ENCODE peak calls at places on chromosomes 4 and X, in ten cellular contexts. One of them, this sample, is unnamed.

GRCh38 chrX:51867626-51868025 is 25.8 kb upstream of the MAGED1 start:
- DNase-seq in ovary: no peak
- DNase-seq in OCI-LY7: no peak
- DNase-seq in dorsolateral prefrontal cortex: no peak
- DNase-seq in HCT116: no peak
- DNase-seq in psoas muscle: no peak
- DNase-seq in WERI-Rb-1: no peak
- DNase-seq in heart left ventricle: no peak
- DNase-seq in IMR-90: no peak
- DNase-seq in colonic mucosa: no peak
- DNase-seq in this sample: no peak

GRCh38 chr4:80266267-80266901 is at the start of gene FGF5:
- DNase-seq in ovary: no peak
- DNase-seq in OCI-LY7: no peak
- DNase-seq in dorsolateral prefrontal cortex: peak
- DNase-seq in HCT116: no peak
- DNase-seq in psoas muscle: peak
- DNase-seq in WERI-Rb-1: peak
- DNase-seq in heart left ventricle: peak
- DNase-seq in IMR-90: peak
- DNase-seq in colonic mucosa: no peak
- DNase-seq in this sample: no peak

GRCh38 chr4:120915311-120915710 is 7.2 kb downstream of the PRDM5 start:
- DNase-seq in ovary: no peak
- DNase-seq in OCI-LY7: no peak
- DNase-seq in dorsolateral prefrontal cortex: no peak
- DNase-seq in HCT116: no peak
- DNase-seq in psoas muscle: no peak
- DNase-seq in WERI-Rb-1: no peak
- DNase-seq in heart left ventricle: no peak
- DNase-seq in IMR-90: no peak
- DNase-seq in colonic mucosa: no peak
- DNase-seq in this sample: no peak

GRCh38 chrX:119729408-119730201 is 28.8 kb upstream of the SOWAHD start:
- DNase-seq in ovary: peak
- DNase-seq in OCI-LY7: peak
- DNase-seq in dorsolateral prefrontal cortex: no peak
- DNase-seq in HCT116: peak
- DNase-seq in psoas muscle: peak
- DNase-seq in WERI-Rb-1: peak
- DNase-seq in heart left ventricle: peak
- DNase-seq in IMR-90: peak
- DNase-seq in colonic mucosa: peak
- DNase-seq in this sample: peak

GRCh38 chr4:163263601-163264000 is 68.8 kb downstream of the NPY1R start:
- DNase-seq in ovary: no peak
- DNase-seq in OCI-LY7: no peak
- DNase-seq in dorsolateral prefrontal cortex: no peak
- DNase-seq in HCT116: no peak
- DNase-seq in psoas muscle: no peak
- DNase-seq in WERI-Rb-1: no peak
- DNase-seq in heart left ventricle: no peak
- DNase-seq in IMR-90: no peak
- DNase-seq in colonic mucosa: no peak
- DNase-seq in this sample: no peak

GRCh38 chr4:115201042-115201330 is 87.6 kb upstream of the NDST4 start:
- DNase-seq in ovary: no peak
- DNase-seq in OCI-LY7: no peak
- DNase-seq in dorsolateral prefrontal cortex: no peak
- DNase-seq in HCT116: no peak
- DNase-seq in psoas muscle: no peak
- DNase-seq in WERI-Rb-1: no peak
- DNase-seq in heart left ventricle: no peak
- DNase-seq in IMR-90: no peak
- DNase-seq in colonic mucosa: no peak
- DNase-seq in this sample: no peak

GRCh38 chrX:96440941-96441340 is 243.7 kb upstream of the DIAPH2 start:
- DNase-seq in ovary: peak
- DNase-seq in OCI-LY7: no peak
- DNase-seq in dorsolateral prefrontal cortex: no peak
- DNase-seq in HCT116: no peak
- DNase-seq in psoas muscle: no peak
- DNase-seq in WERI-Rb-1: no peak
- DNase-seq in heart left ventricle: no peak
- DNase-seq in IMR-90: no peak
- DNase-seq in colonic mucosa: no peak
- DNase-seq in this sample: no peak

GRCh38 chrX:85592980-85593379 is 213.5 kb upstream of the POF1B start:
- DNase-seq in ovary: no peak
- DNase-seq in OCI-LY7: no peak
- DNase-seq in dorsolateral prefrontal cortex: no peak
- DNase-seq in HCT116: no peak
- DNase-seq in psoas muscle: no peak
- DNase-seq in WERI-Rb-1: no peak
- DNase-seq in heart left ventricle: no peak
- DNase-seq in IMR-90: no peak
- DNase-seq in colonic mucosa: no peak
- DNase-seq in this sample: no peak

GRCh38 chr4:119313237-119313636 is 8.7 kb downstream of the FABP2 start:
- DNase-seq in ovary: no peak
- DNase-seq in OCI-LY7: no peak
- DNase-seq in dorsolateral prefrontal cortex: no peak
- DNase-seq in HCT116: no peak
- DNase-seq in psoas muscle: no peak
- DNase-seq in WERI-Rb-1: no peak
- DNase-seq in heart left ventricle: no peak
- DNase-seq in IMR-90: no peak
- DNase-seq in colonic mucosa: no peak
- DNase-seq in this sample: no peak

GRCh38 chr4:37936889-37937498 is 23.2 kb upstream of the PTTG2 start:
- DNase-seq in ovary: no peak
- DNase-seq in OCI-LY7: no peak
- DNase-seq in dorsolateral prefrontal cortex: no peak
- DNase-seq in HCT116: no peak
- DNase-seq in psoas muscle: peak
- DNase-seq in WERI-Rb-1: no peak
- DNase-seq in heart left ventricle: peak
- DNase-seq in IMR-90: no peak
- DNase-seq in colonic mucosa: no peak
- DNase-seq in this sample: no peak

GRCh38 chr4:37934609-37935008 is 25.6 kb upstream of the PTTG2 start:
- DNase-seq in ovary: no peak
- DNase-seq in OCI-LY7: no peak
- DNase-seq in dorsolateral prefrontal cortex: no peak
- DNase-seq in HCT116: no peak
- DNase-seq in psoas muscle: no peak
- DNase-seq in WERI-Rb-1: no peak
- DNase-seq in heart left ventricle: no peak
- DNase-seq in IMR-90: no peak
- DNase-seq in colonic mucosa: no peak
- DNase-seq in this sample: no peak

GRCh38 chr4:37934096-37934495 is 26.1 kb upstream of the PTTG2 start:
- DNase-seq in ovary: no peak
- DNase-seq in OCI-LY7: no peak
- DNase-seq in dorsolateral prefrontal cortex: no peak
- DNase-seq in HCT116: no peak
- DNase-seq in psoas muscle: peak
- DNase-seq in WERI-Rb-1: no peak
- DNase-seq in heart left ventricle: no peak
- DNase-seq in IMR-90: no peak
- DNase-seq in colonic mucosa: no peak
- DNase-seq in this sample: no peak

GRCh38 chr4:37938208-37938607 is 22.0 kb upstream of the PTTG2 start:
- DNase-seq in ovary: no peak
- DNase-seq in OCI-LY7: no peak
- DNase-seq in dorsolateral prefrontal cortex: no peak
- DNase-seq in HCT116: no peak
- DNase-seq in psoas muscle: no peak
- DNase-seq in WERI-Rb-1: no peak
- DNase-seq in heart left ventricle: no peak
- DNase-seq in IMR-90: no peak
- DNase-seq in colonic mucosa: no peak
- DNase-seq in this sample: no peak

GRCh38 chr4:37935026-37935425 is 25.2 kb upstream of the PTTG2 start:
- DNase-seq in ovary: no peak
- DNase-seq in OCI-LY7: no peak
- DNase-seq in dorsolateral prefrontal cortex: no peak
- DNase-seq in HCT116: no peak
- DNase-seq in psoas muscle: no peak
- DNase-seq in WERI-Rb-1: no peak
- DNase-seq in heart left ventricle: no peak
- DNase-seq in IMR-90: no peak
- DNase-seq in colonic mucosa: no peak
- DNase-seq in this sample: no peak
- H3K27ac ChIP-seq in ovary: no peak
- H3K27ac ChIP-seq in OCI-LY7: no peak
- H3K27ac ChIP-seq in dorsolateral prefrontal cortex: no peak
- H3K27ac ChIP-seq in HCT116: no peak
- H3K27ac ChIP-seq in psoas muscle: peak
- H3K27ac ChIP-seq in WERI-Rb-1: no peak
- H3K27ac ChIP-seq in heart left ventricle: no peak
- H3K27ac ChIP-seq in IMR-90: no peak
- H3K27ac ChIP-seq in colonic mucosa: no peak
- H3K27ac ChIP-seq in this sample: no peak

GRCh38 chrX:20116087-20116574 is 576 bp downstream of the MAP7D2 start:
- DNase-seq in ovary: no peak
- DNase-seq in OCI-LY7: no peak
- DNase-seq in dorsolateral prefrontal cortex: no peak
- DNase-seq in HCT116: no peak
- DNase-seq in psoas muscle: no peak
- DNase-seq in WERI-Rb-1: no peak
- DNase-seq in heart left ventricle: no peak
- DNase-seq in IMR-90: no peak
- DNase-seq in colonic mucosa: no peak
- DNase-seq in this sample: no peak
- H3K4me3 ChIP-seq in ovary: peak
- H3K4me3 ChIP-seq in OCI-LY7: no peak
- H3K4me3 ChIP-seq in dorsolateral prefrontal cortex: peak
- H3K4me3 ChIP-seq in HCT116: no peak
- H3K4me3 ChIP-seq in psoas muscle: peak
- H3K4me3 ChIP-seq in WERI-Rb-1: no peak
- H3K4me3 ChIP-seq in heart left ventricle: peak
- H3K4me3 ChIP-seq in IMR-90: no peak
- H3K4me3 ChIP-seq in colonic mucosa: peak
- H3K4me3 ChIP-seq in this sample: no peak

GRCh38 chrX:145826466-145826865 is 8.8 kb downstream of the SLITRK2 start:
- DNase-seq in ovary: no peak
- DNase-seq in OCI-LY7: no peak
- DNase-seq in dorsolateral prefrontal cortex: no peak
- DNase-seq in HCT116: no peak
- DNase-seq in psoas muscle: no peak
- DNase-seq in WERI-Rb-1: no peak
- DNase-seq in heart left ventricle: no peak
- DNase-seq in IMR-90: no peak
- DNase-seq in colonic mucosa: no peak
- DNase-seq in this sample: no peak

GRCh38 chrX:145821291-145821897 is 3.8 kb downstream of the SLITRK2 start:
- DNase-seq in ovary: no peak
- DNase-seq in OCI-LY7: no peak
- DNase-seq in dorsolateral prefrontal cortex: peak
- DNase-seq in HCT116: no peak
- DNase-seq in psoas muscle: no peak
- DNase-seq in WERI-Rb-1: peak
- DNase-seq in heart left ventricle: no peak
- DNase-seq in IMR-90: no peak
- DNase-seq in colonic mucosa: no peak
- DNase-seq in this sample: no peak

GRCh38 chrX:145823132-145823531 is 5.5 kb downstream of the SLITRK2 start:
- DNase-seq in ovary: no peak
- DNase-seq in OCI-LY7: no peak
- DNase-seq in dorsolateral prefrontal cortex: no peak
- DNase-seq in HCT116: no peak
- DNase-seq in psoas muscle: no peak
- DNase-seq in WERI-Rb-1: no peak
- DNase-seq in heart left ventricle: no peak
- DNase-seq in IMR-90: no peak
- DNase-seq in colonic mucosa: no peak
- DNase-seq in this sample: no peak

GRCh38 chrX:145821898-145822567 is 4.4 kb downstream of the SLITRK2 start:
- DNase-seq in ovary: no peak
- DNase-seq in OCI-LY7: no peak
- DNase-seq in dorsolateral prefrontal cortex: no peak
- DNase-seq in HCT116: no peak
- DNase-seq in psoas muscle: no peak
- DNase-seq in WERI-Rb-1: no peak
- DNase-seq in heart left ventricle: no peak
- DNase-seq in IMR-90: no peak
- DNase-seq in colonic mucosa: no peak
- DNase-seq in this sample: no peak

DNA sequence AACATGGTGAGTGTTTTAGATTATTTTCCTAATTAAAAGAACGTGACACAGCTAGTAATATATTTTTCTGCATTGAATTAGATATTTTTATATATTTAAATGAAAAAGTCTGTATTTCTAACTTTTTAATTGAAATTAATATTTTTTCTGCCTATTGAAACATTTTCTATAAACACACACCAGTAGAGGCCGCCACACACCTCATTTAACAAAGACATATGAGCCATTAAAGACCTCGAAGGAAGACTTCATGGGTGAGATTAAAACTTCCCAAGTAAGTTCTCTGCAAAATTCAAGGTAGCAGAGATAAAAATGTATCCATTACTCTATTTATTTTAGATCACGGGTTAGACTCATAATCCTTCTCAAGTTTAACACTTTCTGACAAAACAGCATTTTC is 8.3 kb downstream of the SLITRK2 start:
- DNase-seq in ovary: no peak
- DNase-seq in OCI-LY7: peak
- DNase-seq in dorsolateral prefrontal cortex: no peak
- DNase-seq in HCT116: no peak
- DNase-seq in psoas muscle: no peak
- DNase-seq in WERI-Rb-1: no peak
- DNase-seq in heart left ventricle: no peak
- DNase-seq in IMR-90: no peak
- DNase-seq in colonic mucosa: no peak
- DNase-seq in this sample: no peak
- TF ChIP-seq CTCF in ovary: no peak
- TF ChIP-seq CTCF in OCI-LY7: peak
- TF ChIP-seq CTCF in dorsolateral prefrontal cortex: peak
- TF ChIP-seq CTCF in HCT116: peak
- TF ChIP-seq CTCF in psoas muscle: no peak
- TF ChIP-seq CTCF in WERI-Rb-1: no peak
- TF ChIP-seq CTCF in heart left ventricle: no peak
- TF ChIP-seq CTCF in IMR-90: peak
- TF ChIP-seq CTCF in colonic mucosa: no peak
- TF ChIP-seq CTCF in this sample: no peak

DNA sequence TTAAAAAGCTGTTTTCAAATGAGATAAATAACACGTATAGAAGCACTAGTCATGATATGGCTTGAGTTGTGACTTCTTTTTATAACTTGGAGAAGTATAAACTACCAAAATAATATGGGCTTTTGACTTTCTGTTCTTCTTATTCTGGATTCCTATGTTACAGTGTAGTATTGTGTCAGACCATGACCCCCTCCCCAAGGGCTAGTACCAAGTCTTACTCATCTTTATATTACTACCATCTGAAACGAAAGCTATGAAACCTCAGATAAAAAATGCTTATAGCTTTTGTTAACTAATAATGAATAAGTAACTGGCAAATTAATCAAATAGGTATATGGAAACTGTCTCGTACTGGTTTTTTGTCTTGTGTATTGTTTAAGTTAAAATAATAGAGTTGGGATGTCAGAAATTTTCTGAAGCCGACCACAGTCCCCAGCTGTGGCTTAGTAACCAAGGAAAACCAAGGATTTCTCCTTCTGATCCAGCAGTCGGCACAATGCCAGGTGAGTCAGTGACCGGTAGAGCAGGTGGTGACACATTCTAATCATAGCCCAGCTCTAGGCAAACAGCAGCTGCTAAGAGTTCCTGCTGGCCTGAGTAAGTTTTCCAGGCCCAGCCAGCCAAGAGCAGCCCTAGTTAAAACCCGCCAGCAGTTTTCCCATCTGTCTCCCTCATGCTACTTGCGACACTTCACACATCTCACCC is 163.3 kb upstream of the PRDX4 start:
- DNase-seq in ovary: no peak
- DNase-seq in OCI-LY7: no peak
- DNase-seq in dorsolateral prefrontal cortex: no peak
- DNase-seq in HCT116: peak
- DNase-seq in psoas muscle: peak
- DNase-seq in WERI-Rb-1: peak
- DNase-seq in heart left ventricle: peak
- DNase-seq in IMR-90: peak
- DNase-seq in colonic mucosa: peak
- DNase-seq in this sample: peak
- H3K27ac ChIP-seq in ovary: no peak
- H3K27ac ChIP-seq in OCI-LY7: no peak
- H3K27ac ChIP-seq in dorsolateral prefrontal cortex: no peak
- H3K27ac ChIP-seq in HCT116: no peak
- H3K27ac ChIP-seq in psoas muscle: no peak
- H3K27ac ChIP-seq in WERI-Rb-1: no peak
- H3K27ac ChIP-seq in heart left ventricle: no peak
- H3K27ac ChIP-seq in IMR-90: no peak
- H3K27ac ChIP-seq in colonic mucosa: no peak
- H3K27ac ChIP-seq in this sample: no peak

This sample was measured in lung.